ENCODE peak calls at places on chromosomes 16 and 17, in four cellular contexts. U, K, Y and Q are unnamed samples.
A peak's percentile ranks its signal among the peaks of the same experiment; 100 is the strongest.

GRCh38 chr17:83057397-83057761 is 22.0 kb upstream of the METRNL start:
- DNase-seq in U (no peak), Y (no peak), K (no peak), Q (peak; percentile 28)

GRCh38 chr17:48725005-48725293 is 2.0 kb downstream of the PRAC2 start:
- DNase-seq in U (no peak), K (no peak), Y (no peak), Q (no peak)

GRCh38 chr17:46832945-46833839 is 14.7 kb upstream of the WNT3 start:
- DNase-seq in K (no peak), Y (no peak), U (no peak), Q (no peak)

GRCh38 chr17:75832652-75833400 is 11.4 kb downstream of the UNC13D start:
- DNase-seq in U (no peak), Y (no peak), K (no peak), Q (no peak)

GRCh38 chr17:51721711-51722110 is 436.8 kb downstream of the CA10 start:
- DNase-seq in Y (no peak), U (no peak), K (no peak), Q (no peak)

GRCh38 chr17:39551879-39552278 is 55.8 kb downstream of the NEUROD2 start:
- DNase-seq in U (no peak), Y (no peak), K (no peak), Q (no peak)

GRCh38 chr17:6489016-6489550 is 44.8 kb downstream of the PIMREG start:
- DNase-seq in U (no peak), K (no peak), Y (no peak), Q (peak; percentile 6)

GRCh38 chr16:54283735-54284318 is 2.8 kb downstream of the IRX3 start:
- DNase-seq in U (no peak), K (no peak), Y (peak; percentile 54), Q (no peak)

GRCh38 chr17:82320140-82320840 is 2.9 kb upstream of the CD7 start:
- DNase-seq in K (no peak), U (no peak), Y (no peak), Q (no peak)

GRCh38 chr16:75550211-75550662 is 5.8 kb downstream of the TMEM231 start:
- DNase-seq in Y (no peak), K (peak; percentile 38), U (no peak), Q (no peak)

GRCh38 chr17:35449371-35449931 is 885 bp upstream of the SLFN13 start:
- DNase-seq in K (no peak), Y (peak; percentile 64), U (no peak), Q (peak; percentile 49)

GRCh38 chr17:6427284-6427781 is 7.6 kb downstream of the AIPL1 start:
- DNase-seq in K (no peak), Y (no peak), U (no peak), Q (no peak)

GRCh38 chr16:89102777-89103073 is 9.1 kb downstream of the ACSF3 start:
- DNase-seq in K (no peak), U (no peak), Y (no peak), Q (no peak)

GRCh38 chr16:66150691-66151090 is 215.8 kb upstream of the CDH5 start:
- DNase-seq in K (no peak), Y (no peak), U (no peak), Q (no peak)

GRCh38 chr16:79592150-79592549 is 8.4 kb downstream of the MAF start:
- DNase-seq in Y (no peak), K (no peak), U (no peak), Q (no peak)

GRCh38 chr17:82649501-82650261 is 1.4 kb upstream of the WDR45B start:
- DNase-seq in K (no peak), Y (no peak), U (no peak), Q (no peak)

GRCh38 chr16:88731699-88732098 is 25.4 kb downstream of the CTU2 start:
- DNase-seq in Y (no peak), U (no peak), K (no peak), Q (no peak)

GRCh38 chr16:58345574-58346354 is 46.5 kb upstream of the GINS3 start:
- DNase-seq in Y (no peak), K (no peak), U (no peak), Q (no peak)

GRCh38 chr16:85293899-85294642 is 181.8 kb upstream of the CIBAR2 start:
- DNase-seq in Y (no peak), U (no peak), K (no peak), Q (no peak)

GRCh38 chr16:20884240-20884556 is 16.0 kb downstream of the DCUN1D3 start:
- DNase-seq in U (no peak), Y (no peak), K (no peak), Q (no peak)

GRCh38 chr17:81383504-81384421 is 11.5 kb upstream of the BAHCC1 start:
- DNase-seq in U (no peak), Y (peak; percentile 59), K (no peak), Q (no peak)

GRCh38 chr16:8944113-8944765 is 19.5 kb downstream of the USP7 start:
- DNase-seq in U (no peak), K (no peak), Y (no peak), Q (no peak)

GRCh38 chr17:51508048-51508447 is 247.7 kb downstream of the UTP18 start:
- DNase-seq in Y (no peak), K (no peak), U (no peak), Q (no peak)

GRCh38 chr16:23950898-23951297 is 115.1 kb downstream of the PRKCB start:
- DNase-seq in K (no peak), U (no peak), Y (no peak), Q (no peak)

GRCh38 chr17:19369107-19369778 is 6.7 kb upstream of the B9D1 start:
- DNase-seq in K (no peak), U (no peak), Y (no peak), Q (no peak)

GRCh38 chr17:82015311-82015971 is 7.2 kb downstream of the CENPX start:
- DNase-seq in Y (no peak), K (no peak), U (no peak), Q (no peak)

GRCh38 chr16:84449156-84450140 is 55.0 kb downstream of the MEAK7 start:
- DNase-seq in K (no peak), Y (peak; percentile 50), U (peak; percentile 51), Q (peak; percentile 77)

GRCh38 chr16:54447606-54448440 is 161.2 kb upstream of the IRX3 start:
- DNase-seq in Y (no peak), K (no peak), U (no peak), Q (no peak)

GRCh38 chr17:80703109-80703508 is 158.5 kb downstream of the RPTOR start:
- DNase-seq in U (no peak), K (no peak), Y (no peak), Q (no peak)

GRCh38 chr17:30921544-30922196 is at the start of gene ADAP2:
- DNase-seq in Y (peak; percentile 70), U (no peak), K (no peak), Q (peak; percentile 83)

GRCh38 chr16:55876854-55877253 is 1.7 kb upstream of the CES5A start:
- DNase-seq in K (no peak), Y (no peak), U (no peak), Q (no peak)

GRCh38 chr16:50610331-50611262 is 62.4 kb downstream of the NKD1 start:
- DNase-seq in U (no peak), Y (no peak), K (no peak), Q (no peak)

GRCh38 chr17:2542056-2542455 is 30.4 kb upstream of the METTL16 start:
- DNase-seq in K (no peak), Y (no peak), U (no peak), Q (no peak)

GRCh38 chr17:73720187-73720834 is 76.1 kb upstream of the SDK2 start:
- DNase-seq in K (no peak), Y (no peak), U (no peak), Q (no peak)

GRCh38 chr16:56355221-56355620 is 70.1 kb downstream of the AMFR start:
- DNase-seq in K (no peak), Y (peak; percentile 49), U (no peak), Q (no peak)

GRCh38 chr17:66655861-66656260 is 179.1 kb upstream of the CACNG5 start:
- DNase-seq in K (no peak), Y (no peak), U (no peak), Q (no peak)

GRCh38 chr16:4114257-4115208 is 1.7 kb downstream of the ADCY9 start:
- DNase-seq in U (no peak), Y (no peak), K (no peak), Q (no peak)